ENCODE peak calls at places on chromosomes 1 and 21, in nine cellular contexts. One of them, this sample, is unnamed.

GRCh38 chr1:199054706-199055105 is 415.9 kb downstream of the PTPRC start:
- DNase-seq in cardiac muscle cell: no peak
- DNase-seq in B cell: no peak
- DNase-seq in foreskin fibroblast: no peak
- DNase-seq in testis: no peak
- DNase-seq in Calu3: no peak
- DNase-seq in heart right ventricle: no peak
- DNase-seq in tibial nerve: no peak
- DNase-seq in mucosa of descending colon: no peak
- DNase-seq in this sample: no peak

GRCh38 chr21:41242238-41242829 is 74.3 kb upstream of the FAM3B start:
- DNase-seq in cardiac muscle cell: no peak
- DNase-seq in B cell: no peak
- DNase-seq in foreskin fibroblast: no peak
- DNase-seq in testis: no peak
- DNase-seq in Calu3: no peak
- DNase-seq in heart right ventricle: no peak
- DNase-seq in tibial nerve: no peak
- DNase-seq in mucosa of descending colon: no peak
- DNase-seq in this sample: no peak

GRCh38 chr1:153465728-153466625 is 5.5 kb upstream of the S100A7 start:
- DNase-seq in cardiac muscle cell: peak; percentile 66
- DNase-seq in B cell: peak; percentile 44
- DNase-seq in foreskin fibroblast: no peak
- DNase-seq in testis: peak; percentile 68
- DNase-seq in Calu3: peak; percentile 77
- DNase-seq in heart right ventricle: peak; percentile 63
- DNase-seq in tibial nerve: peak; percentile 26
- DNase-seq in mucosa of descending colon: no peak
- DNase-seq in this sample: peak; percentile 73

GRCh38 chr1:228370941-228371740 is 35.5 kb downstream of the TRIM11 start:
- DNase-seq in cardiac muscle cell: no peak
- DNase-seq in B cell: no peak
- DNase-seq in foreskin fibroblast: no peak
- DNase-seq in testis: no peak
- DNase-seq in Calu3: peak; percentile 72
- DNase-seq in heart right ventricle: peak; percentile 83
- DNase-seq in tibial nerve: no peak
- DNase-seq in mucosa of descending colon: peak; percentile 50
- DNase-seq in this sample: no peak

GRCh38 chr1:84299536-84300260 is 1.8 kb upstream of the SAMD13 start:
- DNase-seq in cardiac muscle cell: peak; percentile 27
- DNase-seq in B cell: no peak
- DNase-seq in foreskin fibroblast: no peak
- DNase-seq in testis: no peak
- DNase-seq in Calu3: no peak
- DNase-seq in heart right ventricle: no peak
- DNase-seq in tibial nerve: no peak
- DNase-seq in mucosa of descending colon: no peak
- DNase-seq in this sample: no peak

GRCh38 chr1:164382384-164382783 is 176.6 kb upstream of the PBX1 start:
- DNase-seq in cardiac muscle cell: no peak
- DNase-seq in B cell: no peak
- DNase-seq in foreskin fibroblast: no peak
- DNase-seq in testis: no peak
- DNase-seq in Calu3: no peak
- DNase-seq in heart right ventricle: no peak
- DNase-seq in tibial nerve: no peak
- DNase-seq in mucosa of descending colon: no peak
- DNase-seq in this sample: no peak

GRCh38 chr1:225534135-225534534 is 106.3 kb upstream of the LBR start:
- DNase-seq in cardiac muscle cell: no peak
- DNase-seq in B cell: no peak
- DNase-seq in foreskin fibroblast: no peak
- DNase-seq in testis: no peak
- DNase-seq in Calu3: no peak
- DNase-seq in heart right ventricle: no peak
- DNase-seq in tibial nerve: no peak
- DNase-seq in mucosa of descending colon: no peak
- DNase-seq in this sample: no peak

GRCh38 chr1:147890177-147890790 is 12.3 kb upstream of the GJA8 start:
- DNase-seq in cardiac muscle cell: peak; percentile 76
- DNase-seq in B cell: peak; percentile 46
- DNase-seq in foreskin fibroblast: peak; percentile 20
- DNase-seq in testis: peak; percentile 72
- DNase-seq in Calu3: peak; percentile 95
- DNase-seq in heart right ventricle: peak; percentile 84
- DNase-seq in tibial nerve: peak; percentile 21
- DNase-seq in mucosa of descending colon: peak; percentile 57
- DNase-seq in this sample: peak; percentile 80

GRCh38 chr1:18481190-18481920 is 625 bp downstream of the KLHDC7A start:
- DNase-seq in cardiac muscle cell: no peak
- DNase-seq in B cell: no peak
- DNase-seq in foreskin fibroblast: no peak
- DNase-seq in testis: no peak
- DNase-seq in Calu3: no peak
- DNase-seq in heart right ventricle: no peak
- DNase-seq in tibial nerve: no peak
- DNase-seq in mucosa of descending colon: peak; percentile 58
- DNase-seq in this sample: no peak

GRCh38 chr1:30783244-30783915 is 25.8 kb upstream of the LAPTM5 start:
- DNase-seq in cardiac muscle cell: no peak
- DNase-seq in B cell: no peak
- DNase-seq in foreskin fibroblast: no peak
- DNase-seq in testis: no peak
- DNase-seq in Calu3: no peak
- DNase-seq in heart right ventricle: peak; percentile 40
- DNase-seq in tibial nerve: peak; percentile 47
- DNase-seq in mucosa of descending colon: peak; percentile 73
- DNase-seq in this sample: no peak

GRCh38 chr1:162390396-162391185 is 9.1 kb downstream of the C1orf226 start:
- DNase-seq in cardiac muscle cell: no peak
- DNase-seq in B cell: no peak
- DNase-seq in foreskin fibroblast: no peak
- DNase-seq in testis: no peak
- DNase-seq in Calu3: no peak
- DNase-seq in heart right ventricle: no peak
- DNase-seq in tibial nerve: no peak
- DNase-seq in mucosa of descending colon: no peak
- DNase-seq in this sample: no peak

GRCh38 chr1:9410737-9411297 is 118.1 kb downstream of the SPSB1 start:
- DNase-seq in cardiac muscle cell: peak; percentile 86
- DNase-seq in B cell: peak; percentile 57
- DNase-seq in foreskin fibroblast: peak; percentile 42
- DNase-seq in testis: peak; percentile 44
- DNase-seq in Calu3: no peak
- DNase-seq in heart right ventricle: no peak
- DNase-seq in tibial nerve: peak; percentile 18
- DNase-seq in mucosa of descending colon: no peak
- DNase-seq in this sample: peak; percentile 46

GRCh38 chr1:198467907-198468306 is 72.6 kb downstream of the ATP6V1G3 start:
- DNase-seq in cardiac muscle cell: no peak
- DNase-seq in B cell: no peak
- DNase-seq in foreskin fibroblast: no peak
- DNase-seq in testis: no peak
- DNase-seq in Calu3: no peak
- DNase-seq in heart right ventricle: no peak
- DNase-seq in tibial nerve: no peak
- DNase-seq in mucosa of descending colon: no peak
- DNase-seq in this sample: no peak

GRCh38 chr1:211726467-211726866 is 51.0 kb upstream of the NEK2 start:
- DNase-seq in cardiac muscle cell: no peak
- DNase-seq in B cell: no peak
- DNase-seq in foreskin fibroblast: no peak
- DNase-seq in testis: no peak
- DNase-seq in Calu3: no peak
- DNase-seq in heart right ventricle: no peak
- DNase-seq in tibial nerve: no peak
- DNase-seq in mucosa of descending colon: no peak
- DNase-seq in this sample: no peak

GRCh38 chr1:211729238-211729637 is 53.8 kb upstream of the NEK2 start:
- DNase-seq in cardiac muscle cell: no peak
- DNase-seq in B cell: no peak
- DNase-seq in foreskin fibroblast: no peak
- DNase-seq in testis: no peak
- DNase-seq in Calu3: no peak
- DNase-seq in heart right ventricle: no peak
- DNase-seq in tibial nerve: no peak
- DNase-seq in mucosa of descending colon: no peak
- DNase-seq in this sample: no peak

GRCh38 chr1:211724711-211725196 is 49.3 kb upstream of the NEK2 start:
- DNase-seq in cardiac muscle cell: peak; percentile 36
- DNase-seq in B cell: no peak
- DNase-seq in foreskin fibroblast: no peak
- DNase-seq in testis: peak; percentile 81
- DNase-seq in Calu3: no peak
- DNase-seq in heart right ventricle: no peak
- DNase-seq in tibial nerve: no peak
- DNase-seq in mucosa of descending colon: no peak
- DNase-seq in this sample: no peak

GRCh38 chr1:211722277-211723175 is 47.1 kb upstream of the NEK2 start:
- DNase-seq in cardiac muscle cell: no peak
- DNase-seq in B cell: no peak
- DNase-seq in foreskin fibroblast: no peak
- DNase-seq in testis: no peak
- DNase-seq in Calu3: no peak
- DNase-seq in heart right ventricle: no peak
- DNase-seq in tibial nerve: no peak
- DNase-seq in mucosa of descending colon: no peak
- DNase-seq in this sample: no peak

GRCh38 chr1:211723273-211723672 is 47.9 kb upstream of the NEK2 start:
- DNase-seq in cardiac muscle cell: no peak
- DNase-seq in B cell: no peak
- DNase-seq in foreskin fibroblast: no peak
- DNase-seq in testis: no peak
- DNase-seq in Calu3: no peak
- DNase-seq in heart right ventricle: no peak
- DNase-seq in tibial nerve: no peak
- DNase-seq in mucosa of descending colon: no peak
- DNase-seq in this sample: no peak
- TF ChIP-seq CTCF in cardiac muscle cell: no peak
- TF ChIP-seq CTCF in B cell: no peak
- TF ChIP-seq CTCF in foreskin fibroblast: no peak
- TF ChIP-seq CTCF in testis: no peak
- TF ChIP-seq CTCF in Calu3: no peak
- TF ChIP-seq CTCF in heart right ventricle: no peak
- TF ChIP-seq CTCF in tibial nerve: no peak
- TF ChIP-seq CTCF in mucosa of descending colon: no peak
- TF ChIP-seq CTCF in this sample: no peak

GRCh38 chr1:102566182-102566581 is 542.1 kb downstream of the COL11A1 start:
- DNase-seq in cardiac muscle cell: no peak
- DNase-seq in B cell: no peak
- DNase-seq in foreskin fibroblast: no peak
- DNase-seq in testis: no peak
- DNase-seq in Calu3: no peak
- DNase-seq in heart right ventricle: no peak
- DNase-seq in tibial nerve: no peak
- DNase-seq in mucosa of descending colon: no peak
- DNase-seq in this sample: no peak
- TF ChIP-seq CTCF in cardiac muscle cell: no peak
- TF ChIP-seq CTCF in B cell: no peak
- TF ChIP-seq CTCF in foreskin fibroblast: no peak
- TF ChIP-seq CTCF in testis: no peak
- TF ChIP-seq CTCF in Calu3: no peak
- TF ChIP-seq CTCF in heart right ventricle: no peak
- TF ChIP-seq CTCF in tibial nerve: no peak
- TF ChIP-seq CTCF in mucosa of descending colon: no peak
- TF ChIP-seq CTCF in this sample: no peak

GRCh38 chr1:203196371-203196770 is 9.9 kb upstream of the CHI3L1 start:
- DNase-seq in cardiac muscle cell: no peak
- DNase-seq in B cell: no peak
- DNase-seq in foreskin fibroblast: no peak
- DNase-seq in testis: no peak
- DNase-seq in Calu3: no peak
- DNase-seq in heart right ventricle: no peak
- DNase-seq in tibial nerve: no peak
- DNase-seq in mucosa of descending colon: no peak
- DNase-seq in this sample: no peak
- TF ChIP-seq CTCF in cardiac muscle cell: peak; percentile 7
- TF ChIP-seq CTCF in B cell: no peak
- TF ChIP-seq CTCF in foreskin fibroblast: no peak
- TF ChIP-seq CTCF in testis: no peak
- TF ChIP-seq CTCF in Calu3: no peak
- TF ChIP-seq CTCF in heart right ventricle: no peak
- TF ChIP-seq CTCF in tibial nerve: no peak
- TF ChIP-seq CTCF in mucosa of descending colon: no peak
- TF ChIP-seq CTCF in this sample: no peak

GRCh38 chr1:232047473-232047872 is 420.9 kb downstream of the DISC1 start:
- DNase-seq in cardiac muscle cell: no peak
- DNase-seq in B cell: no peak
- DNase-seq in foreskin fibroblast: no peak
- DNase-seq in testis: no peak
- DNase-seq in Calu3: no peak
- DNase-seq in heart right ventricle: no peak
- DNase-seq in tibial nerve: no peak
- DNase-seq in mucosa of descending colon: no peak
- DNase-seq in this sample: no peak
- TF ChIP-seq CTCF in cardiac muscle cell: peak; percentile 14
- TF ChIP-seq CTCF in B cell: no peak
- TF ChIP-seq CTCF in foreskin fibroblast: peak; percentile 4
- TF ChIP-seq CTCF in testis: no peak
- TF ChIP-seq CTCF in Calu3: no peak
- TF ChIP-seq CTCF in heart right ventricle: no peak
- TF ChIP-seq CTCF in tibial nerve: no peak
- TF ChIP-seq CTCF in mucosa of descending colon: no peak
- TF ChIP-seq CTCF in this sample: no peak

GRCh38 chr1:85894651-85895050 is 186.4 kb upstream of the ZNHIT6 start:
- DNase-seq in cardiac muscle cell: peak; percentile 64
- DNase-seq in B cell: no peak
- DNase-seq in foreskin fibroblast: peak; percentile 7
- DNase-seq in testis: peak; percentile 54
- DNase-seq in Calu3: peak; percentile 50
- DNase-seq in heart right ventricle: peak; percentile 10
- DNase-seq in tibial nerve: peak; percentile 67
- DNase-seq in mucosa of descending colon: no peak
- DNase-seq in this sample: peak; percentile 42
- TF ChIP-seq CTCF in cardiac muscle cell: peak; percentile 62
- TF ChIP-seq CTCF in B cell: peak; percentile 40
- TF ChIP-seq CTCF in foreskin fibroblast: peak; percentile 59
- TF ChIP-seq CTCF in testis: peak; percentile 23
- TF ChIP-seq CTCF in Calu3: peak; percentile 44
- TF ChIP-seq CTCF in heart right ventricle: no peak
- TF ChIP-seq CTCF in tibial nerve: peak; percentile 29
- TF ChIP-seq CTCF in mucosa of descending colon: no peak
- TF ChIP-seq CTCF in this sample: no peak

This sample was measured in activated CD8-positive, alpha-beta T cell treated with anti-CD3 and anti-CD28 coated beads for 36 hours.